ENCODE peak calls at places on chromosomes 5 and 9, in eight cellular contexts. N, R, V, Z, J, W, U and Y are unnamed samples.
A peak's percentile ranks its signal among the peaks of the same experiment; 100 is the strongest.

GRCh38 chr5:132386644-132387286 is 17.3 kb downstream of the SLC22A5 start:
- DNase-seq in V (peak; percentile 81), Z (no peak), J (peak; percentile 82), U (peak; percentile 70), W (peak; percentile 87), N (peak; percentile 46), R (peak; percentile 86), Y (peak; percentile 44)

GRCh38 chr9:13358128-13358527 is 78.6 kb upstream of the MPDZ start:
- DNase-seq in U (no peak), V (no peak), W (peak; percentile 91), Z (no peak), N (no peak), J (peak; percentile 80), R (no peak), Y (no peak)

GRCh38 chr9:6873862-6874261 is 116.1 kb downstream of the KDM4C start:
- DNase-seq in Z (no peak), V (no peak), N (no peak), U (no peak), J (peak; percentile 2), R (no peak), W (peak; percentile 38), Y (no peak)

GRCh38 chr9:136754059-136754572 is 3.9 kb downstream of the LCN8 start:
- DNase-seq in U (no peak), R (no peak), Z (no peak), N (no peak), W (no peak), J (no peak), V (no peak), Y (no peak)

GRCh38 chr5:132064140-132064539 is 3.7 kb downstream of the IL3 start:
- DNase-seq in Z (no peak), V (no peak), R (no peak), J (no peak), W (no peak), U (no peak), N (no peak), Y (no peak)

GRCh38 chr5:133607451-133607850 is 4.9 kb downstream of the FSTL4 start:
- DNase-seq in J (no peak), N (no peak), Z (no peak), R (no peak), V (no peak), W (no peak), U (no peak), Y (no peak)

GRCh38 chr5:107425541-107426031 is 245.2 kb downstream of the EFNA5 start:
- DNase-seq in W (peak; percentile 83), U (no peak), J (peak; percentile 70), R (no peak), V (peak; percentile 35), N (peak; percentile 36), Z (peak; percentile 32), Y (peak; percentile 43)

GRCh38 chr9:92242779-92243136 is 50.7 kb downstream of the IARS1 start:
- DNase-seq in Z (no peak), J (no peak), V (no peak), U (no peak), N (no peak), R (no peak), W (no peak), Y (no peak)

GRCh38 chr5:134149571-134150303 is 27.0 kb downstream of the SKP1 start:
- DNase-seq in U (no peak), N (no peak), Z (no peak), R (no peak), V (no peak), J (no peak), W (peak; percentile 12), Y (no peak)

GRCh38 chr9:137167752-137168574 is 1.9 kb downstream of the LRRC26 start:
- DNase-seq in J (no peak), Z (no peak), W (no peak), N (no peak), V (no peak), U (peak; percentile 73), R (no peak), Y (peak; percentile 70)

GRCh38 chr5:124742983-124743533 is 3.4 kb downstream of the ZNF608 start:
- DNase-seq in N (peak; percentile 81), W (peak; percentile 85), R (peak; percentile 50), U (no peak), J (peak; percentile 86), V (no peak), Z (peak; percentile 70), Y (peak; percentile 74)

GRCh38 chr5:16137177-16137576 is 42.4 kb downstream of the MARCHF11 start:
- DNase-seq in W (no peak), R (no peak), V (no peak), N (no peak), Z (no peak), J (no peak), U (no peak), Y (no peak)

GRCh38 chr9:38096238-38096805 is 27.3 kb upstream of the SHB start:
- DNase-seq in R (no peak), J (no peak), V (no peak), N (no peak), Z (peak; percentile 53), W (no peak), U (no peak), Y (peak; percentile 27)

GRCh38 chr9:134002796-134003195 is 10.7 kb upstream of the VAV2 start:
- DNase-seq in V (no peak), U (no peak), N (no peak), J (no peak), W (no peak), Z (no peak), R (no peak), Y (no peak)

GRCh38 chr5:75614165-75614564 is 2.9 kb downstream of the ANKDD1B start:
- DNase-seq in R (no peak), U (no peak), N (no peak), W (no peak), Z (no peak), V (no peak), J (no peak), Y (no peak)

GRCh38 chr5:45113726-45114125 is 305.0 kb downstream of the MRPS30 start:
- DNase-seq in Z (no peak), N (no peak), J (peak; percentile 40), R (no peak), U (no peak), W (no peak), V (no peak), Y (no peak)

GRCh38 chr9:75930766-75931311 is 40.4 kb downstream of the PCSK5 start:
- DNase-seq in W (peak; percentile 4), J (no peak), N (no peak), U (peak; percentile 37), Z (no peak), V (no peak), R (no peak), Y (peak; percentile 46)

GRCh38 chr9:85502815-85503643 is 238.7 kb downstream of the AGTPBP1 start:
- DNase-seq in U (no peak), Z (no peak), J (no peak), W (no peak), N (no peak), R (no peak), V (no peak), Y (no peak)
- H3K4me2 ChIP-seq in U (no peak overlapping the region), Z (no peak overlapping the region), J (no peak overlapping the region), W (no peak overlapping the region), N (no peak overlapping the region), R (no peak overlapping the region), V (no peak overlapping the region), Y (no peak overlapping the region)

DNA sequence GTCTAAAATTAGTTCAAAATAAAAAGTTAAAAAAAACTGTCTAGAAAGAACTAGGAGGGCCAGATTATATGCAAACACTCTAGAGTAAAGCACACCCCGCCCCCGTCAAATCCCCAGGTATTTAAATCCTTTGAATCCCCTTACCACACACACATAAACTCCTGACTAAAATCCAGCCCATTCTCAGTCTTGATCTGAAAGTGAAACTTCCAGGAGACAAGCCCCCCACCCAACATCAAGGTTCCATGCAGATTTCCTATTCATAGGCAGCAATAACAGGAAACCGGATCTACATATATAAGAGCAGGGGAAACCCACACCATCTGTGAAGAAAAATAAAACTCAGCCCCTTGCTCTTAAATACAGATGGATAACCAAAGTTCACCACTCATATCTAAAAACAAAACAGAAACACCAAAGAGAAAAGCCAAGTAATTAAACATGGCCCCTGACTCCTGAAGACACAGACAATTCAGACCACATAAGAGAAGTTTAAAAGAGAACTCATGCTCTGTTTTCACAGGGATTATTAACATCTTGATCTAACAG is 42.3 kb downstream of the MARCHF3 start:
- DNase-seq in N (no peak), R (peak; percentile 85), V (no peak), W (no peak), Z (no peak), J (no peak), U (no peak), Y (no peak)
- H3K4me2 ChIP-seq in N (no peak overlapping the region), R (peak overlapping the region; percentile 59), V (no peak overlapping the region), W (no peak overlapping the region), Z (no peak overlapping the region), J (no peak overlapping the region), U (no peak overlapping the region), Y (no peak overlapping the region)

GRCh38 chr5:147751156-147751830 is 31.2 kb downstream of the JAKMIP2 start:
- DNase-seq in N (no peak), V (no peak), Z (no peak), J (no peak), W (no peak), R (no peak), U (no peak), Y (no peak)
- H3K4me2 ChIP-seq in N (no peak overlapping the region), V (no peak overlapping the region), Z (no peak overlapping the region), J (no peak overlapping the region), W (no peak overlapping the region), R (no peak overlapping the region), U (no peak overlapping the region), Y (no peak overlapping the region)

DNA sequence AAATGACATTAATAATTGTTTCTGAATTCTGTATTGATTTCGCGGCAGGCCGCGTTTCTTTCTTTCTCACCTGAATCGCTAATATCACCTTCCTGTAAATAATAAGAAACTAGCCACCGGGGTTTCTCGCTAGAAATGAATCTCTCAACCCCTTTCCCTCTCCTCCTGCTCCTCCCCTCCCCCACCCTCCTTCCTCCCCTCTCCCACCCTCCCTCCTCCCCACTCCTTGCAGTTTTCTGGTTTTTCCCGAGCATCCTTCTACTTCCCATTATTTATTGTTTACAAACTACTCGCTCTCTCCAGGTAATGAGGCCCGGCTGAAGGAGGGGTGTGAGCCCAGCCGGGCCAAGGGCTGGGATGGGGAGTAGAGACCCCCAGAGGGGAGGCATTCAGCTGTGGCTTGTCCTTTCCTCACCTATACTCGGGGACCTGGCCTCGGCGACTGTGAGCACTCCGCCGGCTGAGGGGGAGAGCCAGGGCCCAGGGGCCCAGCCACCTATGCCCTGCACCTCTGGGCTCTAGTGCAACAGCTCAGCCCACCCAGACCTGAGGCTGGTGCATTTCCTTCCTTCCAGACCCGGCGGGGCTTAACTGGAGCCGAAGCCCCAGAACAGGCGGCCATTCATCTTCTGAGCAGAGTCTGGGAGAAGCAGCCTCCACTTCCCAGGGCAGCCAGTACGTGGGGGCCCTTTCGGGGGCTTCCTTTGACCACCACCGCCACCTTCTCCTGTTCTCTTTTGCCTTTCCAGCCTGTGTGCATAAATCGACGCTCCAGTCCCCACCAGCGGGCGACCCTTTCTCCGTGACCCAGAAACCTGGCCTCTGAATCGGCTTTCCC is 2.1 kb upstream of the IRX4 start:
- DNase-seq in N (no peak), V (no peak), J (no peak), Z (no peak), R (no peak), W (no peak), U (peak; percentile 42), Y (no peak)
- H3K4me2 ChIP-seq in N (peak overlapping the region; percentile 98), V (no peak overlapping the region), J (no peak overlapping the region), Z (peak overlapping the region; percentile 78), R (no peak overlapping the region), W (no peak overlapping the region), U (no peak overlapping the region), Y (no peak overlapping the region)